ENCODE peak calls at places on chromosomes 13 and 19, in nine cellular contexts. D, C, T, A, P, Q, Y, K and Z are unnamed samples.

GRCh38 chr19:11339254-11340098 is at the start of gene RAB3D:
- DNase-seq in A (peak), K (peak), Q (peak), D (peak), T (peak), P (peak), Y (peak), C (peak), Z (peak)

GRCh38 chr13:35785563-35786327 is 309.3 kb upstream of the MAB21L1 start:
- DNase-seq in K (no peak), Q (no peak), C (no peak), T (no peak), A (no peak), P (no peak), D (no peak), Y (no peak), Z (no peak)

GRCh38 chr13:110126391-110126961 is 180.5 kb downstream of the COL4A1 start:
- DNase-seq in Y (peak), C (no peak), K (peak), T (peak), A (peak), Q (peak), P (peak), D (no peak), Z (no peak)

GRCh38 chr19:15305582-15306334 is 26.6 kb downstream of the BRD4 start:
- DNase-seq in A (no peak), D (no peak), Y (no peak), T (no peak), C (no peak), P (no peak), K (no peak), Q (no peak), Z (no peak)

GRCh38 chr13:23673867-23674605 is 103.8 kb downstream of the TNFRSF19 start:
- DNase-seq in T (no peak), D (no peak), Y (no peak), K (no peak), A (no peak), C (no peak), P (no peak), Q (no peak), Z (no peak)

GRCh38 chr13:41500501-41500900 is 43.2 kb downstream of the RGCC start:
- DNase-seq in A (peak), T (peak), Y (no peak), K (no peak), Q (no peak), D (no peak), C (no peak), P (no peak), Z (peak)

GRCh38 chr19:15213715-15214381 is 13.1 kb upstream of the NOTCH3 start:
- DNase-seq in Q (no peak), A (no peak), P (peak), Y (no peak), T (peak), K (no peak), D (peak), C (peak), Z (no peak)

GRCh38 chr19:16016226-16017137 is 59.8 kb upstream of the TPM4 start:
- DNase-seq in P (no peak), D (no peak), A (no peak), K (no peak), Q (no peak), T (no peak), Y (no peak), C (no peak), Z (no peak)

GRCh38 chr13:27309967-27310598 is 39.5 kb downstream of the RASL11A start:
- DNase-seq in D (no peak), P (no peak), Q (no peak), T (no peak), Y (no peak), K (peak), C (no peak), A (peak), Z (no peak)

GRCh38 chr13:100529666-100530065 is 58.9 kb downstream of the GGACT start:
- DNase-seq in C (no peak), D (no peak), K (no peak), P (peak), A (no peak), Q (no peak), Y (no peak), T (no peak), Z (peak)

GRCh38 chr19:10226376-10227214 is 4.5 kb downstream of the S1PR2 start:
- DNase-seq in T (peak), K (peak), Q (peak), Y (no peak), A (peak), C (peak), D (no peak), P (peak), Z (peak)

GRCh38 chr13:94308808-94309207 is 170.7 kb downstream of the DCT start:
- DNase-seq in A (no peak), Y (no peak), P (no peak), Q (no peak), T (no peak), D (no peak), C (no peak), K (no peak), Z (no peak)

GRCh38 chr13:99976502-99977115 is 5.0 kb upstream of the ZIC2 start:
- DNase-seq in K (no peak), P (no peak), A (no peak), D (no peak), C (no peak), T (no peak), Q (no peak), Y (no peak), Z (no peak)

GRCh38 chr19:39325778-39326680 is 5.4 kb upstream of the LRFN1 start:
- DNase-seq in P (no peak), K (no peak), A (no peak), Y (no peak), D (peak), T (no peak), Q (no peak), C (no peak), Z (no peak)

GRCh38 chr19:49014123-49014869 is 2.6 kb downstream of the LHB start:
- DNase-seq in K (no peak), A (peak), P (no peak), Y (no peak), D (no peak), C (no peak), T (no peak), Q (no peak), Z (no peak)

GRCh38 chr13:60431108-60431700 is 34.2 kb downstream of the TDRD3 start:
- DNase-seq in D (no peak), C (peak), T (no peak), Y (peak), P (no peak), Q (peak), K (peak), A (peak), Z (no peak)

GRCh38 chr13:33639640-33640080 is 178.3 kb upstream of the RFC3 start:
- DNase-seq in Y (no peak), K (no peak), C (no peak), D (no peak), T (no peak), A (no peak), P (no peak), Q (no peak), Z (no peak)

GRCh38 chr13:99366075-99366987 is 59.1 kb upstream of the GPR183 start:
- DNase-seq in T (no peak), P (no peak), D (no peak), Y (no peak), K (no peak), Q (no peak), A (no peak), C (no peak), Z (no peak)

GRCh38 chr13:28229522-28229921 is 91.2 kb downstream of the PAN3 start:
- DNase-seq in T (no peak), C (no peak), P (no peak), D (no peak), Y (no peak), Q (no peak), K (no peak), A (no peak), Z (no peak)

GRCh38 chr13:39451860-39452301 is 151.1 kb downstream of the LHFPL6 start:
- DNase-seq in Q (no peak), T (peak), C (no peak), K (no peak), Y (no peak), D (no peak), P (no peak), A (peak), Z (no peak)

GRCh38 chr19:32537626-32538025 is 43.4 kb upstream of the PDCD5 start:
- DNase-seq in P (no peak), T (no peak), D (no peak), Y (no peak), C (no peak), Q (no peak), A (no peak), K (no peak), Z (no peak)

GRCh38 chr19:35342430-35342829 is 5.3 kb upstream of the FFAR1 start:
- DNase-seq in T (no peak), A (no peak), Q (no peak), C (no peak), D (no peak), Y (no peak), K (no peak), P (no peak), Z (no peak)

GRCh38 chr19:34082289-34083077 is 89.8 kb upstream of the LSM14A start:
- DNase-seq in K (no peak), Y (no peak), C (peak), D (peak), T (no peak), A (no peak), Q (peak), P (no peak), Z (no peak)

GRCh38 chr13:47190696-47191095 is 293.8 kb upstream of the HTR2A start:
- DNase-seq in Y (no peak), Q (no peak), A (peak), T (no peak), C (no peak), P (no peak), D (no peak), K (no peak), Z (no peak)

GRCh38 chr19:47019431-47020041 is at the start of gene NPAS1:
- DNase-seq in A (no peak), Y (no peak), D (peak), P (no peak), C (peak), T (no peak), K (no peak), Q (peak), Z (no peak)

GRCh38 chr19:47021536-47022139 is 2.0 kb downstream of the NPAS1 start:
- DNase-seq in C (peak), Q (peak), Y (no peak), A (peak), D (peak), P (no peak), K (no peak), T (no peak), Z (no peak)

GRCh38 chr19:47022140-47022536 is 2.5 kb downstream of the NPAS1 start:
- DNase-seq in Y (no peak), D (no peak), T (no peak), C (no peak), Q (peak), K (no peak), A (no peak), P (no peak), Z (no peak)

GRCh38 chr19:47020132-47020805 is 632 bp downstream of the NPAS1 start:
- DNase-seq in Y (no peak), A (no peak), P (no peak), K (no peak), T (no peak), D (no peak), C (peak), Q (peak), Z (no peak)

GRCh38 chr19:47020992-47021496 is 1.4 kb downstream of the NPAS1 start:
- DNase-seq in P (no peak), Q (peak), C (peak), Y (no peak), T (no peak), D (peak), K (no peak), A (no peak), Z (no peak)
- TF ChIP-seq CTCF in P (no peak), Q (no peak), C (no peak), Y (no peak), T (no peak), D (no peak), K (no peak), A (no peak), Z (no peak)

DNA sequence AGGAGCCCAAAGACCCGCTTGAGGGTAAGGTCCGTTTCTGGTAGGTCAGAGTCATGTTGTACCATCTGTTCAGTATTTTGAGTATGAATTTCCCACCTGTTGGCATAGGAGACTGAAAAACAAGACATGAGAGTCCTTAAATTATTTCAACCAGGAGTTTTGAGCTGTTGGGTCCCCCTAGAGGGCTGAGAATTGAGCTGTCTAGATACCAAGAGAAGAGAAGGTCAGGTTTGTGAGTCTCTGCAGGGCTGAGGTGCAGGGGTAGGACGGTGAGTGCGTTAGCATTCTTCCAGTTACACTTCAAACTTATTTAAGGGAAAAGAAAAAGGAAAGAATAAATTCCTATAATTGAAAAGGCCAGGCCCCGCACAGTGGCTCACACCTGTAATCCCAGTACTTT is 5.0 kb downstream of the CBLC start:
- DNase-seq in Q (no peak), D (no peak), C (no peak), A (no peak), Y (no peak), P (no peak), T (no peak), K (no peak), Z (no peak)
- TF ChIP-seq CTCF in Q (no peak), D (no peak), C (no peak), A (peak), Y (no peak), P (no peak), T (no peak), K (no peak), Z (peak)

GRCh38 chr19:18279516-18280246 is 1.7 kb downstream of the JUND start:
- DNase-seq in T (peak), K (peak), P (peak), C (peak), D (peak), Q (peak), Y (peak), A (peak), Z (peak)

GRCh38 chr19:18280247-18281081 is 958 bp downstream of the JUND start:
- DNase-seq in P (peak), Y (no peak), T (peak), Q (peak), C (peak), D (peak), A (peak), K (peak), Z (peak)

GRCh38 chr19:18278521-18279265 is 2.7 kb downstream of the JUND start:
- DNase-seq in T (no peak), K (no peak), A (peak), P (no peak), D (no peak), Y (no peak), Q (no peak), C (peak), Z (no peak)

GRCh38 chr19:18281082-18282020 is at the start of gene JUND:
- DNase-seq in Y (peak), T (peak), P (peak), D (peak), A (peak), K (peak), Q (peak), C (peak), Z (peak)

GRCh38 chr19:18279266-18279515 is 2.2 kb downstream of the JUND start:
- DNase-seq in T (no peak), P (no peak), D (no peak), Y (no peak), A (peak), K (no peak), C (no peak), Q (no peak), Z (no peak)
- TF ChIP-seq CTCF in T (no peak), P (no peak), D (no peak), Y (no peak), A (no peak), K (no peak), C (no peak), Q (no peak), Z (no peak)

GRCh38 chr13:101763191-101763590 is 310.7 kb downstream of the ITGBL1 start:
- DNase-seq in C (no peak), K (no peak), D (no peak), Q (no peak), A (peak), Y (no peak), T (no peak), P (no peak), Z (no peak)

GRCh38 chr13:101752432-101752831 is 300.0 kb downstream of the ITGBL1 start:
- DNase-seq in D (no peak), A (no peak), Q (no peak), C (no peak), P (no peak), Y (no peak), T (no peak), K (no peak), Z (no peak)

GRCh38 chr13:101755228-101755887 is 302.9 kb downstream of the ITGBL1 start:
- DNase-seq in T (no peak), C (no peak), P (no peak), Y (no peak), Q (no peak), A (peak), D (no peak), K (no peak), Z (no peak)

GRCh38 chr13:101757446-101758039 is 305.1 kb downstream of the ITGBL1 start:
- DNase-seq in P (no peak), K (peak), T (no peak), Q (peak), Y (peak), C (no peak), D (no peak), A (peak), Z (no peak)
- TF ChIP-seq CTCF in P (peak), K (peak), T (peak), Q (peak), Y (peak), C (peak), D (peak), A (peak), Z (peak)

DNA sequence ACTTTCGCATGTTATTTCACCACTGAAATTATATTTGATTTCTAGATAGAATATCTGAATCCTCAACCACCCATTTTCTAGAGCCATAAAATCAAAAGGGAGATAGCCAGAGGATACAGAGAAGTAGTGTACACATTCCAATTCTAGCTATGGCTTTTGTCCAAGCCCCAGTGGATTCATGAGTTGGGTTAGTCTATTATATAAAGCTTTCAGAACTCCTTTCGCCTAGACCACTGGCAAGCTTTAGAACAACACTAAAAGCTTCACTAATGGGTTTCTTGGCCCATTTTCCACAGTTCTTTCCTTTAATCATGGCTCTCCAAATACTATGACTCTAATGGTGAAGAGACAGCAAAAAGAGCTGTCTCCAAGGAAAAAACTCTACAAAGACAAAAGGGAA is 48.2 kb upstream of the SLITRK5 start:
- DNase-seq in P (no peak), Y (no peak), A (peak), K (no peak), C (no peak), D (no peak), T (no peak), Q (peak), Z (no peak)
- TF ChIP-seq CTCF in P (no peak), Y (no peak), A (no peak), K (no peak), C (no peak), D (no peak), T (no peak), Q (no peak), Z (no peak)